ENCODE peak calls at places on chromosomes 5 and 9, in nine cellular contexts. J is ACHN, Z is AG04449, U is NCI-H1417, V is AML-193, W is NT2/D1, O is HCEC 1CT, X is mesenchymal stem cell, F is transverse colon. P is an unnamed sample.

GRCh38 chr9:16154570-16155078 is 601.8 kb downstream of the CCDC171 start:
- DNase-seq in O (no peak), V (no peak), U (peak), W (peak), Z (no peak), J (no peak), X (no peak), F (peak), P (no peak)

GRCh38 chr9:21251162-21251561 is 11.4 kb upstream of the IFNA14 start:
- DNase-seq in O (no peak), W (no peak), F (no peak), X (no peak), V (no peak), Z (no peak), J (no peak), U (no peak), P (no peak)

GRCh38 chr5:36079200-36079761 is 12.6 kb upstream of the UGT3A2 start:
- DNase-seq in F (no peak), X (peak), W (no peak), V (peak), U (peak), Z (no peak), J (peak), O (peak), P (peak)

GRCh38 chr9:134724231-134724911 is 82.8 kb downstream of the COL5A1 start:
- DNase-seq in O (no peak), F (no peak), X (peak), J (no peak), W (no peak), V (no peak), Z (no peak), U (no peak), P (no peak)

GRCh38 chr5:1761453-1761755 is 38.2 kb downstream of the MRPL36 start:
- DNase-seq in F (no peak), X (no peak), V (no peak), J (no peak), O (no peak), U (no peak), W (no peak), Z (no peak), P (no peak)

GRCh38 chr5:131357739-131358561 is 94.1 kb downstream of the CDC42SE2 start:
- DNase-seq in V (peak), U (no peak), W (no peak), O (no peak), J (no peak), Z (no peak), X (no peak), F (no peak), P (peak)

GRCh38 chr5:132459031-132459982 is 31.3 kb downstream of the IRF1 start:
- DNase-seq in J (peak), U (no peak), F (peak), V (no peak), X (peak), O (no peak), Z (no peak), W (no peak), P (no peak)

GRCh38 chr9:114691046-114691955 is 9.3 kb upstream of the TEX48 start:
- DNase-seq in X (peak), F (no peak), U (no peak), Z (peak), J (peak), W (no peak), V (no peak), O (peak), P (no peak)

GRCh38 chr5:44914221-44914620 is 105.5 kb downstream of the MRPS30 start:
- DNase-seq in V (no peak), O (no peak), Z (no peak), U (no peak), F (no peak), J (no peak), X (no peak), W (no peak), P (no peak)

GRCh38 chr5:92911293-92911692 is 669.7 kb downstream of the NR2F1-AS1 start:
- DNase-seq in V (no peak), F (no peak), O (no peak), X (no peak), Z (no peak), J (no peak), W (no peak), U (no peak), P (no peak)

GRCh38 chr5:43037929-43038510 is 2.1 kb downstream of the ANXA2R start:
- DNase-seq in X (peak), O (peak), W (no peak), V (peak), J (no peak), U (no peak), F (peak), Z (peak), P (no peak)

GRCh38 chr9:104983491-104983890 is 55.5 kb upstream of the ABCA1 start:
- DNase-seq in V (no peak), W (no peak), F (no peak), Z (no peak), J (no peak), X (no peak), U (no peak), O (no peak), P (no peak)

GRCh38 chr9:137757613-137758029 is 120.0 kb upstream of the CACNA1B start:
- DNase-seq in J (peak), X (peak), Z (peak), V (no peak), W (no peak), O (peak), U (no peak), F (peak), P (no peak)

GRCh38 chr5:72036951-72037350 is 70.3 kb upstream of the MAP1B start:
- DNase-seq in X (peak), W (peak), Z (no peak), U (no peak), J (no peak), V (no peak), O (no peak), F (no peak), P (no peak)

GRCh38 chr9:76893395-76893932 is 12.4 kb downstream of the PRUNE2 start:
- DNase-seq in Z (no peak), J (no peak), V (no peak), F (no peak), U (no peak), X (no peak), O (no peak), W (no peak), P (peak)

GRCh38 chr9:126301985-126302603 is 24.5 kb upstream of the MVB12B start:
- DNase-seq in Z (peak), O (peak), U (peak), V (peak), J (peak), X (peak), F (peak), W (peak), P (peak)

GRCh38 chr5:168151041-168151440 is 140.4 kb upstream of the WWC1 start:
- DNase-seq in V (no peak), O (no peak), F (no peak), Z (no peak), W (no peak), X (no peak), J (no peak), U (no peak), P (no peak)

GRCh38 chr5:127934791-127935256 is 148.7 kb upstream of the SLC12A2 start:
- DNase-seq in W (peak), X (peak), J (peak), U (peak), F (no peak), O (peak), Z (no peak), V (no peak), P (no peak)

GRCh38 chr9:123250504-123250903 is 17.9 kb downstream of the STRBP start:
- DNase-seq in O (no peak), J (no peak), X (no peak), F (no peak), U (no peak), V (no peak), Z (no peak), W (no peak), P (no peak)

GRCh38 chr5:136120529-136120928 is 12.1 kb upstream of the SMAD5 start:
- DNase-seq in O (no peak), V (no peak), J (no peak), W (no peak), F (no peak), Z (no peak), U (no peak), X (no peak), P (no peak)

GRCh38 chr5:65482727-65483473 is 1.2 kb upstream of the ADAMTS6 start:
- DNase-seq in J (peak), V (no peak), F (no peak), U (peak), X (peak), W (no peak), O (peak), Z (no peak), P (peak)

GRCh38 chr9:27622688-27623340 is 49.5 kb upstream of the C9orf72 start:
- DNase-seq in V (peak), U (no peak), X (no peak), W (no peak), Z (no peak), O (no peak), F (no peak), J (no peak), P (no peak)

GRCh38 chr5:173866249-173867172 is 21.6 kb upstream of the CPEB4 start:
- DNase-seq in J (no peak), W (no peak), V (no peak), F (no peak), X (no peak), Z (no peak), O (no peak), U (no peak), P (peak)

GRCh38 chr5:87829214-87829551 is 416.5 kb upstream of the CCNH start:
- DNase-seq in J (peak), F (no peak), V (no peak), U (no peak), O (no peak), X (peak), W (no peak), Z (no peak), P (no peak)

GRCh38 chr5:95219411-95219810 is 65.5 kb downstream of the MCTP1 start:
- DNase-seq in V (no peak), J (no peak), Z (no peak), W (no peak), X (no peak), O (no peak), U (no peak), F (no peak), P (no peak)

GRCh38 chr5:132296412-132297001 is 2.3 kb downstream of the SLC22A4 start:
- DNase-seq in O (no peak), F (no peak), W (no peak), U (no peak), X (no peak), Z (no peak), V (no peak), J (no peak), P (no peak)

GRCh38 chr5:160269017-160269416 is 39.7 kb downstream of the FABP6 start:
- DNase-seq in F (peak), V (peak), W (no peak), J (no peak), Z (no peak), X (peak), U (no peak), O (no peak), P (no peak)

GRCh38 chr9:137454506-137455360 is 4.4 kb downstream of the NSMF start:
- DNase-seq in F (peak), U (no peak), X (peak), V (no peak), Z (no peak), O (no peak), W (no peak), J (no peak), P (no peak)

P was measured in nucleus accumbens.